ENCODE peak calls at places on chromosome 7, in five cellular contexts. O is tibial nerve; E is NCI-H1092; Q is effector CD8-positive, alpha-beta T cell; Z is activated effector memory CD4-positive, alpha-beta T cell treated with Interleukin-2 at 50 U/mL for 16 hours. B is an unnamed sample.

GRCh38 chr7:5693529-5693928 is 87.9 kb downstream of the RNF216 start:
- DNase-seq in O (no peak), Z (no peak), Q (no peak), E (no peak), B (no peak)

GRCh38 chr7:114087674-114088539 is 169.1 kb upstream of the PPP1R3A start:
- DNase-seq in Z (no peak), O (no peak), E (peak), Q (no peak), B (no peak)

GRCh38 chr7:36090976-36091375 is 62.1 kb upstream of the EEPD1 start:
- DNase-seq in Q (no peak), O (no peak), Z (no peak), E (no peak), B (no peak)

GRCh38 chr7:46939558-46939957 is 642.4 kb downstream of the TNS3 start:
- DNase-seq in Z (no peak), E (no peak), O (no peak), Q (no peak), B (no peak)

GRCh38 chr7:50265968-50266694 is 38.4 kb upstream of the IKZF1 start:
- DNase-seq in Z (no peak), Q (no peak), O (no peak), E (no peak), B (no peak)

GRCh38 chr7:23020742-23021401 is 6.9 kb upstream of the HYCC1 start:
- DNase-seq in Z (peak), E (no peak), Q (no peak), O (no peak), B (no peak)

GRCh38 chr7:1668486-1668931 is 1.6 kb upstream of the ELFN1 start:
- DNase-seq in E (no peak), Q (no peak), Z (no peak), O (no peak), B (no peak)

GRCh38 chr7:35248576-35249536 is 5.0 kb downstream of the TBX20 start:
- DNase-seq in E (no peak), O (no peak), Z (no peak), Q (no peak), B (no peak)

GRCh38 chr7:29360633-29361625 is 166.4 kb downstream of the CHN2 start:
- DNase-seq in Z (no peak), E (no peak), Q (no peak), O (no peak), B (no peak)